ENCODE peak calls at places on chromosomes 11 and 22, in ten cellular contexts. One of them, this sample, is unnamed.

GRCh38 chr22:30675436-30675835 is 7.8 kb upstream of the DUSP18 start:
- DNase-seq in aorta: no peak
- DNase-seq in adipocyte: no peak
- DNase-seq in CD8-positive, alpha-beta T cell: no peak
- DNase-seq in kidney: no peak
- DNase-seq in OCI-LY7: no peak
- DNase-seq in foreskin fibroblast: no peak
- DNase-seq in adrenal gland: no peak
- DNase-seq in GM06990: no peak
- DNase-seq in tibial artery: no peak
- DNase-seq in this sample: no peak

GRCh38 chr11:128948583-128948982 is 5.9 kb upstream of the TP53AIP1 start:
- DNase-seq in aorta: no peak
- DNase-seq in adipocyte: no peak
- DNase-seq in CD8-positive, alpha-beta T cell: no peak
- DNase-seq in kidney: no peak
- DNase-seq in OCI-LY7: no peak
- DNase-seq in foreskin fibroblast: no peak
- DNase-seq in adrenal gland: no peak
- DNase-seq in GM06990: no peak
- DNase-seq in tibial artery: no peak
- DNase-seq in this sample: no peak

GRCh38 chr22:39221999-39222686 is 22.6 kb downstream of the PDGFB start:
- DNase-seq in aorta: peak; percentile 12
- DNase-seq in adipocyte: no peak
- DNase-seq in CD8-positive, alpha-beta T cell: no peak
- DNase-seq in kidney: peak; percentile 25
- DNase-seq in OCI-LY7: no peak
- DNase-seq in foreskin fibroblast: no peak
- DNase-seq in adrenal gland: peak; percentile 10
- DNase-seq in GM06990: no peak
- DNase-seq in tibial artery: peak; percentile 5
- DNase-seq in this sample: no peak

GRCh38 chr11:12634329-12634728 is 39.9 kb upstream of the TEAD1 start:
- DNase-seq in aorta: no peak
- DNase-seq in adipocyte: no peak
- DNase-seq in CD8-positive, alpha-beta T cell: no peak
- DNase-seq in kidney: no peak
- DNase-seq in OCI-LY7: no peak
- DNase-seq in foreskin fibroblast: no peak
- DNase-seq in adrenal gland: no peak
- DNase-seq in GM06990: no peak
- DNase-seq in tibial artery: no peak
- DNase-seq in this sample: no peak

GRCh38 chr11:76185931-76186401 is 20.3 kb downstream of the WNT11 start:
- DNase-seq in aorta: peak; percentile 59
- DNase-seq in adipocyte: no peak
- DNase-seq in CD8-positive, alpha-beta T cell: no peak
- DNase-seq in kidney: peak; percentile 88
- DNase-seq in OCI-LY7: no peak
- DNase-seq in foreskin fibroblast: peak; percentile 31
- DNase-seq in adrenal gland: peak; percentile 96
- DNase-seq in GM06990: no peak
- DNase-seq in tibial artery: peak; percentile 54
- DNase-seq in this sample: no peak

GRCh38 chr11:132114743-132115142 is 744.3 kb downstream of the NTM start:
- DNase-seq in aorta: no peak
- DNase-seq in adipocyte: no peak
- DNase-seq in CD8-positive, alpha-beta T cell: no peak
- DNase-seq in kidney: no peak
- DNase-seq in OCI-LY7: no peak
- DNase-seq in foreskin fibroblast: no peak
- DNase-seq in adrenal gland: no peak
- DNase-seq in GM06990: no peak
- DNase-seq in tibial artery: no peak
- DNase-seq in this sample: no peak

GRCh38 chr22:26763633-26764295 is 106.4 kb downstream of the MIAT start:
- DNase-seq in aorta: no peak
- DNase-seq in adipocyte: peak; percentile 52
- DNase-seq in CD8-positive, alpha-beta T cell: no peak
- DNase-seq in kidney: no peak
- DNase-seq in OCI-LY7: no peak
- DNase-seq in foreskin fibroblast: peak; percentile 69
- DNase-seq in adrenal gland: no peak
- DNase-seq in GM06990: no peak
- DNase-seq in tibial artery: peak; percentile 40
- DNase-seq in this sample: peak; percentile 40

GRCh38 chr11:72585762-72586590 is 88.2 kb downstream of the PDE2A start:
- DNase-seq in aorta: peak; percentile 66
- DNase-seq in adipocyte: peak; percentile 81
- DNase-seq in CD8-positive, alpha-beta T cell: peak; percentile 85
- DNase-seq in kidney: peak; percentile 69
- DNase-seq in OCI-LY7: peak; percentile 81
- DNase-seq in foreskin fibroblast: peak; percentile 24
- DNase-seq in adrenal gland: peak; percentile 50
- DNase-seq in GM06990: peak; percentile 41
- DNase-seq in tibial artery: peak; percentile 52
- DNase-seq in this sample: peak; percentile 69

GRCh38 chr11:124899376-124900145 is 1.9 kb upstream of the ROBO4 start:
- DNase-seq in aorta: no peak
- DNase-seq in adipocyte: peak; percentile 51
- DNase-seq in CD8-positive, alpha-beta T cell: no peak
- DNase-seq in kidney: no peak
- DNase-seq in OCI-LY7: no peak
- DNase-seq in foreskin fibroblast: no peak
- DNase-seq in adrenal gland: no peak
- DNase-seq in GM06990: no peak
- DNase-seq in tibial artery: no peak
- DNase-seq in this sample: peak; percentile 18

GRCh38 chr11:124896071-124896750 is 1.5 kb downstream of the ROBO4 start:
- DNase-seq in aorta: no peak
- DNase-seq in adipocyte: no peak
- DNase-seq in CD8-positive, alpha-beta T cell: peak; percentile 44
- DNase-seq in kidney: no peak
- DNase-seq in OCI-LY7: no peak
- DNase-seq in foreskin fibroblast: no peak
- DNase-seq in adrenal gland: no peak
- DNase-seq in GM06990: no peak
- DNase-seq in tibial artery: no peak
- DNase-seq in this sample: no peak

GRCh38 chr11:124896821-124897391 is 759 bp downstream of the ROBO4 start:
- DNase-seq in aorta: peak; percentile 66
- DNase-seq in adipocyte: no peak
- DNase-seq in CD8-positive, alpha-beta T cell: peak; percentile 45
- DNase-seq in kidney: no peak
- DNase-seq in OCI-LY7: no peak
- DNase-seq in foreskin fibroblast: no peak
- DNase-seq in adrenal gland: no peak
- DNase-seq in GM06990: no peak
- DNase-seq in tibial artery: no peak
- DNase-seq in this sample: no peak

GRCh38 chr11:124898711-124899110 is 1.0 kb upstream of the ROBO4 start:
- DNase-seq in aorta: no peak
- DNase-seq in adipocyte: peak; percentile 60
- DNase-seq in CD8-positive, alpha-beta T cell: no peak
- DNase-seq in kidney: peak; percentile 83
- DNase-seq in OCI-LY7: no peak
- DNase-seq in foreskin fibroblast: peak; percentile 84
- DNase-seq in adrenal gland: peak; percentile 80
- DNase-seq in GM06990: no peak
- DNase-seq in tibial artery: no peak
- DNase-seq in this sample: peak; percentile 94

GRCh38 chr11:124897681-124898680 is at the start of gene ROBO4:
- DNase-seq in aorta: no peak
- DNase-seq in adipocyte: peak; percentile 87
- DNase-seq in CD8-positive, alpha-beta T cell: peak; percentile 47
- DNase-seq in kidney: no peak
- DNase-seq in OCI-LY7: no peak
- DNase-seq in foreskin fibroblast: peak; percentile 91
- DNase-seq in adrenal gland: peak; percentile 62
- DNase-seq in GM06990: no peak
- DNase-seq in tibial artery: peak; percentile 58
- DNase-seq in this sample: peak; percentile 94
- H3K4me3 ChIP-seq in aorta: no peak within 1 kb of the TSS
- H3K4me3 ChIP-seq in adipocyte: no peak within 1 kb of the TSS
- H3K4me3 ChIP-seq in CD8-positive, alpha-beta T cell: no peak within 1 kb of the TSS
- H3K4me3 ChIP-seq in kidney: peak within 1 kb of the TSS; percentile 57
- H3K4me3 ChIP-seq in OCI-LY7: no peak within 1 kb of the TSS
- H3K4me3 ChIP-seq in foreskin fibroblast: no peak within 1 kb of the TSS
- H3K4me3 ChIP-seq in adrenal gland: no peak within 1 kb of the TSS
- H3K4me3 ChIP-seq in GM06990: no peak within 1 kb of the TSS
- H3K4me3 ChIP-seq in tibial artery: peak within 1 kb of the TSS; percentile 4
- H3K4me3 ChIP-seq in this sample: no peak within 1 kb of the TSS

GRCh38 chr22:19761500-19762314 is 1.1 kb downstream of the TBX1 start:
- DNase-seq in aorta: no peak
- DNase-seq in adipocyte: no peak
- DNase-seq in CD8-positive, alpha-beta T cell: no peak
- DNase-seq in kidney: no peak
- DNase-seq in OCI-LY7: no peak
- DNase-seq in foreskin fibroblast: no peak
- DNase-seq in adrenal gland: no peak
- DNase-seq in GM06990: no peak
- DNase-seq in tibial artery: no peak
- DNase-seq in this sample: no peak

GRCh38 chr22:19764050-19764593 is 3.5 kb downstream of the TBX1 start:
- DNase-seq in aorta: no peak
- DNase-seq in adipocyte: no peak
- DNase-seq in CD8-positive, alpha-beta T cell: no peak
- DNase-seq in kidney: no peak
- DNase-seq in OCI-LY7: no peak
- DNase-seq in foreskin fibroblast: no peak
- DNase-seq in adrenal gland: no peak
- DNase-seq in GM06990: no peak
- DNase-seq in tibial artery: no peak
- DNase-seq in this sample: no peak

GRCh38 chr22:19761022-19761499 is 483 bp downstream of the TBX1 start:
- DNase-seq in aorta: no peak
- DNase-seq in adipocyte: peak; percentile 50
- DNase-seq in CD8-positive, alpha-beta T cell: no peak
- DNase-seq in kidney: no peak
- DNase-seq in OCI-LY7: no peak
- DNase-seq in foreskin fibroblast: no peak
- DNase-seq in adrenal gland: no peak
- DNase-seq in GM06990: no peak
- DNase-seq in tibial artery: no peak
- DNase-seq in this sample: no peak

GRCh38 chr22:19763141-19764049 is 2.8 kb downstream of the TBX1 start:
- DNase-seq in aorta: no peak
- DNase-seq in adipocyte: no peak
- DNase-seq in CD8-positive, alpha-beta T cell: no peak
- DNase-seq in kidney: no peak
- DNase-seq in OCI-LY7: no peak
- DNase-seq in foreskin fibroblast: no peak
- DNase-seq in adrenal gland: no peak
- DNase-seq in GM06990: no peak
- DNase-seq in tibial artery: no peak
- DNase-seq in this sample: no peak

DNA sequence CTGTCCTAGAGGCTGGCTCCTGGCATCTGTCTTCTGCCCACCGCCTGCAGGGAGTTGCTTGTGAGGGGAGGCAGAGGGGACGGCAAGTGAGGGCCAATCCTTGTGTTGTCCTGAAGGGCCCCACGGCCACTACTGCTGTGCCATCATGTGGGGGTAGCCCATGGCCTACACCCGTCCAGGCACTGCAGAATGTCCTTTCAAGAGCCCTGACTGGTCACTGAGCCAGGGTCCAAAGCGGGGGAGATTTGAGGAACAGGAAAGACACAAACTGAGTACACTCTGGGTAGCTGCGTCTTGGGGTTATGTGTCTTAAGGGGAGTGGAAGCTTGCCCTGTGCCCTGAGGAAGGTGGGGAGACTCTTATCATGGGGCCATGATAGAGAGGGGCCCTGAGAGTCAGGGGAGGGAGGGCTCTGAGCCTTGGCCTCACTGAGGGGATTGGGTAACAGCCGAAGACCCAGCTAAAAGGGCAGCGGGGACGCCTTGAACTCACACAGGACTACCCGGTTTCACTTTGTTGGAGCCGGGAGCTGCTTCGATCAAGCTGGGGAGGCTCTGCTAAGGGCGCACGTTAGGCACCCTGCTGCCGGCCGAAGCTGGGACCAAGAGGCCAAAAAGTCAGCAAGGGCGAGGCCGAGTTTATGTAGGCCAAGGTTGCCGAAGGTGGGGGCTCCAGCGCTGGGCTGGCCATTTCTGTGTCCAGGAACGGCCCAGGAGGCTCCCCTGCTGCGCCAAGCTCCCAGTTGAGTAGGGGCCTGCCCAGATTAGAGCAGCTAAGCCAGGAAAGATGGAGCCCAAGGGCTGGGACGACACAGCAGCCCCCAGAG is 1.9 kb downstream of the TBX1 start:
- DNase-seq in aorta: no peak
- DNase-seq in adipocyte: no peak
- DNase-seq in CD8-positive, alpha-beta T cell: no peak
- DNase-seq in kidney: no peak
- DNase-seq in OCI-LY7: no peak
- DNase-seq in foreskin fibroblast: no peak
- DNase-seq in adrenal gland: no peak
- DNase-seq in GM06990: no peak
- DNase-seq in tibial artery: no peak
- DNase-seq in this sample: no peak
- H3K4me3 ChIP-seq in aorta: no peak overlapping the region
- H3K4me3 ChIP-seq in adipocyte: peak overlapping the region; percentile 47
- H3K4me3 ChIP-seq in CD8-positive, alpha-beta T cell: no peak overlapping the region
- H3K4me3 ChIP-seq in kidney: no peak overlapping the region
- H3K4me3 ChIP-seq in OCI-LY7: no peak overlapping the region
- H3K4me3 ChIP-seq in foreskin fibroblast: no peak overlapping the region
- H3K4me3 ChIP-seq in adrenal gland: no peak overlapping the region
- H3K4me3 ChIP-seq in GM06990: no peak overlapping the region
- H3K4me3 ChIP-seq in tibial artery: no peak overlapping the region
- H3K4me3 ChIP-seq in this sample: no peak overlapping the region

GRCh38 chr11:73592640-73593039 is 5.3 kb downstream of the FAM168A start:
- DNase-seq in aorta: no peak
- DNase-seq in adipocyte: no peak
- DNase-seq in CD8-positive, alpha-beta T cell: no peak
- DNase-seq in kidney: no peak
- DNase-seq in OCI-LY7: no peak
- DNase-seq in foreskin fibroblast: no peak
- DNase-seq in adrenal gland: no peak
- DNase-seq in GM06990: no peak
- DNase-seq in tibial artery: no peak
- DNase-seq in this sample: no peak

GRCh38 chr11:73598719-73599379 is 937 bp upstream of the FAM168A start:
- DNase-seq in aorta: no peak
- DNase-seq in adipocyte: no peak
- DNase-seq in CD8-positive, alpha-beta T cell: no peak
- DNase-seq in kidney: no peak
- DNase-seq in OCI-LY7: no peak
- DNase-seq in foreskin fibroblast: no peak
- DNase-seq in adrenal gland: no peak
- DNase-seq in GM06990: no peak
- DNase-seq in tibial artery: no peak
- DNase-seq in this sample: no peak

GRCh38 chr11:73597956-73598718 is at the start of gene FAM168A:
- DNase-seq in aorta: peak; percentile 98
- DNase-seq in adipocyte: peak; percentile 98
- DNase-seq in CD8-positive, alpha-beta T cell: peak; percentile 95
- DNase-seq in kidney: peak; percentile 99
- DNase-seq in OCI-LY7: peak; percentile 95
- DNase-seq in foreskin fibroblast: peak; percentile 98
- DNase-seq in adrenal gland: peak; percentile 97
- DNase-seq in GM06990: peak; percentile 98
- DNase-seq in tibial artery: peak; percentile 95
- DNase-seq in this sample: peak; percentile 98

GRCh38 chr11:73597340-73597955 is 464 bp downstream of the FAM168A start:
- DNase-seq in aorta: no peak
- DNase-seq in adipocyte: peak; percentile 10
- DNase-seq in CD8-positive, alpha-beta T cell: no peak
- DNase-seq in kidney: no peak
- DNase-seq in OCI-LY7: no peak
- DNase-seq in foreskin fibroblast: no peak
- DNase-seq in adrenal gland: no peak
- DNase-seq in GM06990: no peak
- DNase-seq in tibial artery: no peak
- DNase-seq in this sample: no peak

DNA sequence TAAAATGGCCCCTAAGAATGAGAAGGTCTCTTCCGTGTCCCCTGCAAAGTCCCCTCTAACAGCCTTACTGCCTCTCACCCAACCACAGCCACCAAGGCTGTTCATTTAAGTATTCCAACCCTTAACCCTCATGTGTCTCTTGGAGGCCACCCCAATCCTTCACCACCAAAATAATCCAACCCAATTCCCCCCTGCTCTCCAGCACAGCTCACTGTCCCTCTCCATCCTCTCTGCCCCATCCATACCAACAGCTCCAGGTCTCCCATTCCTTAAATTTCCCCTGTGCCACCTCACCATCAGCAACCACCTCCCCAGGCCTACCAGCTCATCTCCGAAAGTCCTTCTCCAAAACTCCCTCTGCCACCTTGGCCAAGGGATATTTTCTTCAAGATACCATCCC is 1.4 kb downstream of the FAM168A start:
- DNase-seq in aorta: no peak
- DNase-seq in adipocyte: no peak
- DNase-seq in CD8-positive, alpha-beta T cell: no peak
- DNase-seq in kidney: no peak
- DNase-seq in OCI-LY7: no peak
- DNase-seq in foreskin fibroblast: no peak
- DNase-seq in adrenal gland: no peak
- DNase-seq in GM06990: no peak
- DNase-seq in tibial artery: no peak
- DNase-seq in this sample: no peak
- H3K4me3 ChIP-seq in aorta: no peak overlapping the region
- H3K4me3 ChIP-seq in adipocyte: peak overlapping the region; percentile 97
- H3K4me3 ChIP-seq in CD8-positive, alpha-beta T cell: no peak overlapping the region
- H3K4me3 ChIP-seq in kidney: no peak overlapping the region
- H3K4me3 ChIP-seq in OCI-LY7: peak overlapping the region; percentile 79
- H3K4me3 ChIP-seq in foreskin fibroblast: peak overlapping the region; percentile 54
- H3K4me3 ChIP-seq in adrenal gland: no peak overlapping the region
- H3K4me3 ChIP-seq in GM06990: peak overlapping the region; percentile 71
- H3K4me3 ChIP-seq in tibial artery: peak overlapping the region; percentile 99
- H3K4me3 ChIP-seq in this sample: peak overlapping the region; percentile 81

GRCh38 chr11:111539426-111540113 is 950 bp upstream of the LAYN start:
- DNase-seq in aorta: no peak
- DNase-seq in adipocyte: peak; percentile 36
- DNase-seq in CD8-positive, alpha-beta T cell: peak; percentile 56
- DNase-seq in kidney: no peak
- DNase-seq in OCI-LY7: no peak
- DNase-seq in foreskin fibroblast: no peak
- DNase-seq in adrenal gland: no peak
- DNase-seq in GM06990: no peak
- DNase-seq in tibial artery: no peak
- DNase-seq in this sample: no peak

GRCh38 chr11:111542606-111543275 is 2.2 kb downstream of the LAYN start:
- DNase-seq in aorta: no peak
- DNase-seq in adipocyte: no peak
- DNase-seq in CD8-positive, alpha-beta T cell: no peak
- DNase-seq in kidney: no peak
- DNase-seq in OCI-LY7: no peak
- DNase-seq in foreskin fibroblast: no peak
- DNase-seq in adrenal gland: no peak
- DNase-seq in GM06990: no peak
- DNase-seq in tibial artery: no peak
- DNase-seq in this sample: no peak

GRCh38 chr11:111541209-111542061 is 915 bp downstream of the LAYN start:
- DNase-seq in aorta: peak; percentile 76
- DNase-seq in adipocyte: peak; percentile 91
- DNase-seq in CD8-positive, alpha-beta T cell: no peak
- DNase-seq in kidney: peak; percentile 78
- DNase-seq in OCI-LY7: no peak
- DNase-seq in foreskin fibroblast: no peak
- DNase-seq in adrenal gland: peak; percentile 56
- DNase-seq in GM06990: no peak
- DNase-seq in tibial artery: peak; percentile 48
- DNase-seq in this sample: peak; percentile 84

GRCh38 chr11:111540114-111540920 is at the start of gene LAYN:
- DNase-seq in aorta: peak; percentile 77
- DNase-seq in adipocyte: peak; percentile 88
- DNase-seq in CD8-positive, alpha-beta T cell: peak; percentile 62
- DNase-seq in kidney: peak; percentile 88
- DNase-seq in OCI-LY7: no peak
- DNase-seq in foreskin fibroblast: peak; percentile 71
- DNase-seq in adrenal gland: no peak
- DNase-seq in GM06990: no peak
- DNase-seq in tibial artery: peak; percentile 43
- DNase-seq in this sample: peak; percentile 35

GRCh38 chr11:111540921-111541208 is 345 bp downstream of the LAYN start:
- DNase-seq in aorta: no peak
- DNase-seq in adipocyte: no peak
- DNase-seq in CD8-positive, alpha-beta T cell: no peak
- DNase-seq in kidney: no peak
- DNase-seq in OCI-LY7: no peak
- DNase-seq in foreskin fibroblast: no peak
- DNase-seq in adrenal gland: no peak
- DNase-seq in GM06990: no peak
- DNase-seq in tibial artery: no peak
- DNase-seq in this sample: no peak
- H3K4me3 ChIP-seq in aorta: peak overlapping the region; percentile 45
- H3K4me3 ChIP-seq in adipocyte: peak overlapping the region; percentile 81
- H3K4me3 ChIP-seq in CD8-positive, alpha-beta T cell: peak overlapping the region; percentile 55
- H3K4me3 ChIP-seq in kidney: peak overlapping the region; percentile 10
- H3K4me3 ChIP-seq in OCI-LY7: no peak overlapping the region
- H3K4me3 ChIP-seq in foreskin fibroblast: peak overlapping the region; percentile 84
- H3K4me3 ChIP-seq in adrenal gland: peak overlapping the region; percentile 18
- H3K4me3 ChIP-seq in GM06990: no peak overlapping the region
- H3K4me3 ChIP-seq in tibial artery: peak overlapping the region; percentile 74
- H3K4me3 ChIP-seq in this sample: peak overlapping the region; percentile 62